ENCODE peak calls at places on chromosome 16, in nine cellular contexts. L is transverse colon; V is prostate gland; N is IMR-90; C is breast epithelium; P is Peyer's patch; I is suprapubic skin; J is iPS DF 6.9; G is CD4-positive, CD25-positive, alpha-beta regulatory T cell. F is an unnamed sample.

GRCh38 chr16:12215302-12216105 is 239.0 kb downstream of the SNX29 start:
- DNase-seq in C (no peak), P (peak; percentile 87), J (no peak), I (no peak), L (no peak), V (no peak), N (no peak), G (no peak), F (peak; percentile 37)

GRCh38 chr16:35386619-35387018 is 1927.2 kb downstream of the TP53TG3F start:
- DNase-seq in G (no peak), V (no peak), J (no peak), C (no peak), P (no peak), L (no peak), I (no peak), N (no peak), F (no peak)

GRCh38 chr16:71754108-71754507 is 29.6 kb upstream of the PHLPP2 start:
- DNase-seq in L (no peak), N (no peak), G (no peak), V (no peak), J (no peak), I (no peak), P (no peak), C (no peak), F (no peak)

GRCh38 chr16:57822861-57823260 is 20.6 kb upstream of the KIFC3 start:
- DNase-seq in I (no peak), N (no peak), J (no peak), L (no peak), V (no peak), C (no peak), P (no peak), G (no peak), F (no peak)

GRCh38 chr16:68496689-68497088 is 42.4 kb upstream of the ZFP90 start:
- DNase-seq in I (no peak), L (no peak), V (no peak), J (no peak), N (no peak), G (no peak), P (no peak), C (peak; percentile 67), F (no peak)

GRCh38 chr16:35752012-35752772 is 2292.8 kb downstream of the TP53TG3F start:
- DNase-seq in N (no peak), G (no peak), J (no peak), P (no peak), V (no peak), L (no peak), C (no peak), I (no peak), F (no peak)

GRCh38 chr16:50394215-50394802 is 25.5 kb upstream of the BRD7 start:
- DNase-seq in N (no peak), V (no peak), G (no peak), P (no peak), L (no peak), J (no peak), I (no peak), C (no peak), F (peak; percentile 22)

GRCh38 chr16:4613636-4614570 is 785 bp downstream of the UBALD1 start:
- DNase-seq in G (peak; percentile 17), N (peak; percentile 48), L (peak; percentile 28), V (no peak), C (no peak), P (no peak), I (no peak), J (no peak), F (peak; percentile 47)

GRCh38 chr16:65679785-65680184 is 557.9 kb upstream of the CDH11 start:
- DNase-seq in C (no peak), V (no peak), N (no peak), P (no peak), G (no peak), J (no peak), L (no peak), I (no peak), F (no peak)

GRCh38 chr16:18953535-18953934 is 27.3 kb upstream of the SMG1 start:
- DNase-seq in P (no peak), J (no peak), G (no peak), L (no peak), N (no peak), I (no peak), V (no peak), C (no peak), F (no peak)

DNA sequence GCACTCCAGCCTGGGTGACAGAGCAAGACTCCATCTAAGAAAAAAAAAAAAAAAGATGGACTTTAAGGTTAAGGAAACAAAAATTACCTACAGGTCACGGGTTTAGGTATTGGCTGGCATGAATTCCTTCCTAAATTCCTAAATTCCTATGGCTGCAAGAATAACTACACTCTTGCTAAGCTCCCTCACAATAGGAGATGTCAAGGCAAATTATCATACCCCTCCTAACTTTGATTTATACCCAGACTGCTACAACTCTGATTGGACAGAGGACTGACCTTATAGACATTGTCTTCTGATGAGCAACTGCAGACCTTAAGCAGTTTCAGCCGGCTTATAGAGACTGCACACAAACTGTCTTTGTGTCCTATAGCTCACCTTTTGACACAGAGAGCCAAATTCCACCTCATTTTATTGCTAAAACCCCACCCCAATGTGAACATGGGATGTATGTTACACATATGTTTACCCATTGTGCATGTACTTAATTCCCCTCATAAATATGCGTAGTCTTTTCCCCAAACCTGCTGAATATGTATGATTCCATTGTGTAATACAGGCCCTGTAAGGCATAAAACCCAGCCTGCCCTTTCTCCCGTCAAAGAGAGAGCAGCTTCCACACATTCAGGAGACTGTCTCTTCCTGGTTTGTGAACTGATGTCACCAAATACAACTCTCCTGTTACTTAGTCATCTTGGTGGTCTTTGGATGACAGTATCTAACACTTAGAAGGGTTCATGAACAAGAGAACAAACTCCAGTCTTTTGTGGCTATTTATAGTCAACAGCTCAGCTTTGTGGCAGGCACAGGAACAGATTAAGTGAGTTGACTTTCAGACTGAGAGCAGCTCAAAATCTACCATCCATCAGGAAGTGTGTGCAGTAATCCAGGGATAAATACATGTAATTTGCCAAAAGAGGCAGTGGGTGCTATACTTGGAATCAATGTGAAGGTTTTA is 24.8 kb upstream of the TMC7 start:
- DNase-seq in G (no peak), L (no peak), C (no peak), I (no peak), P (no peak), J (no peak), V (no peak), N (peak; percentile 3), F (no peak)
- H3K27ac ChIP-seq in G (no peak overlapping the region), L (no peak overlapping the region), C (no peak overlapping the region), I (peak overlapping the region; percentile 51), P (no peak overlapping the region), J (no peak overlapping the region), V (no peak overlapping the region), N (no peak overlapping the region), F (no peak overlapping the region)

GRCh38 chr16:23755484-23755809 is 621 bp downstream of the CHP2 start:
- DNase-seq in C (no peak), N (no peak), I (no peak), L (peak; percentile 24), P (no peak), V (no peak), J (no peak), G (no peak), F (no peak)

GRCh38 chr16:23757937-23758619 is 3.3 kb downstream of the CHP2 start:
- DNase-seq in J (no peak), G (no peak), N (no peak), L (no peak), V (no peak), C (no peak), P (no peak), I (no peak), F (no peak)

GRCh38 chr16:23754594-23755483 is at the start of gene CHP2:
- DNase-seq in N (no peak), G (no peak), J (no peak), V (no peak), C (no peak), P (peak; percentile 85), L (peak; percentile 86), I (no peak), F (no peak)

GRCh38 chr16:23757116-23757515 is 2.3 kb downstream of the CHP2 start:
- DNase-seq in P (no peak), N (no peak), G (no peak), C (no peak), L (no peak), I (no peak), J (no peak), V (no peak), F (no peak)

DNA sequence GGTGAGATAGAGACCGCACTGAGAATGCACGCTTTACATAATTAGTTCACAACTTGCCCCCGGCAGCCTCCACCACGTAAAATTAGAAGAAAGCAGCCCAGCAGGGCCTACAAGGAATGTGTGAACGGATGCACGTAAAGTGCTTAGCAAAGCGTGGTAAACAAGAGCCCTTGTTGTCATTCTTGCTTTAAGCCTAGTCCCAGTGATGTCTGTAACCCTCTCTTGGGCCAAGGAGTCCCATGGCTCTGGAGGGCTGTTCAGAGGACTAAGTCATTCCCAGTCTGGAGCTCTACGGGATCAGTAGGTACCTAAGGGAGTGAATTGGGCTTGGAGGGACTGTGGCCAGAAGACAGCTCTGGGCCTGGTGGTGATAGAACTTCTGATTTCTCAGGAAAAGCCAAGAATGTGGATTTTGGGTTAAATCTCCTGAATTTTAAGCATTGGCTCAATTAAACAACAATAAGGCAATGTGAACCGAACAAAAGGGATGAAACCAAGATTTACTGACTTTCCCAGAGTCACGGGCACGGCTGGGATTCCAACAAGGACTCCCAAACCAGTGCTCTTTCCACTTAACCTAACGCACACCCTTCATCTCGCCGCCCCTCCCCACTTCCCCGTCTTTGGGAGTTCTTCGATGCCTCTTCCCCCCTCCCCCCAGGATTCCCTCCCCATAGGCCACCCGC is 775 bp upstream of the CHP2 start:
- DNase-seq in P (no peak), V (no peak), C (no peak), G (no peak), I (no peak), N (no peak), L (no peak), J (no peak), F (no peak)
- H3K4me3 ChIP-seq in P (peak overlapping the region; percentile 42), V (peak overlapping the region; percentile 24), C (peak overlapping the region; percentile 43), G (no peak overlapping the region), I (peak overlapping the region; percentile 37), N (no peak overlapping the region), L (peak overlapping the region; percentile 41), J (peak overlapping the region; percentile 67), F (no peak overlapping the region)

GRCh38 chr16:31105677-31106213 is 2.4 kb upstream of the BCKDK start:
- DNase-seq in I (peak; percentile 92), N (no peak), V (peak; percentile 56), C (peak; percentile 87), G (peak; percentile 69), P (peak; percentile 92), J (peak; percentile 50), L (peak; percentile 88), F (peak; percentile 66)
- H3K27ac ChIP-seq in I (no peak overlapping the region), N (peak overlapping the region; percentile 43), V (no peak overlapping the region), C (peak overlapping the region; percentile 63), G (no peak overlapping the region), P (peak overlapping the region; percentile 23), J (no peak overlapping the region), L (peak overlapping the region; percentile 60), F (peak overlapping the region; percentile 45)

DNA sequence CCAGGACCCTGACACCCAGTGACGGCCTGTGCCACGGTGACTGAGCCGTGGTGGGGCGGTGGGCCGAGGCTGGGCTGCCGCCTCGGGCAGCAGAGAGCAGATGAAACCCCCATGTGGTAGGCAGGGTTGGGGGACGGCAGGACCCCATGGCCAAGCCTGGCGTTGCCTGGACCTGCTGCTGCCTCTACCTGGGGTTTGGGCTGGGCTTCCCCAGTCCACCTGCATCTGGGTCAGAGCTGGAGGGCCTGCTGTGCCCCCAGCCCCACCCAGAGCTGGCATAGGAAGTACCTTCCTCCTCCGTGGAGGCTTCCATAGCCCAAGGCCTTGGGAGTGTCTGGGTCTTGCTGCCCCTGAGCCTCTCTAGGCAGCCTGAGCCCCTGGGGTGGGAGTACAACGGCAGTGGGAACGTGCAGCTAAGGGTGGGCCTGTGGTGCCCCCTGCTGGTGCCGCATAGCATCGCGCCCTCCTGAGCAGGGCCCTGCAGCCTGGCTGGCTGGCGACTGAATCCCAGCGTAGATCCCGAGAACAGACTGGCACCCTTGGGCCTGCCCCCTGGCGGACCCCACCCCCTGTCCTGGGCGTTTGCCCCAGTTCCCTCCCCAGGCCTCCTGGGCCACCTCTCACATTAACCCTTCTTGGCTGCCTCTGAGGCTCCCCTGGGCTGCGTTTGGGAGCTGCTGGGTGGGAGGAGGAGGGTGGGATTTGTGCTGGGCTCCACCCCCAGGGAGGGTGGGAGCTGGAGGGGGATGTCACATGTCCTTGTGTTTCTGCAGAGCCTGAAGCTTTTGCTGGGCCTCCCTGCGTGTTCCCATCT is 12.6 kb upstream of the ATP6V0C start:
- DNase-seq in L (peak; percentile 86), J (peak; percentile 71), N (peak; percentile 69), C (peak; percentile 69), V (peak; percentile 75), I (no peak), G (peak; percentile 77), P (peak; percentile 90), F (peak; percentile 90)
- H3K4me3 ChIP-seq in L (no peak overlapping the region), J (peak overlapping the region; percentile 31), N (no peak overlapping the region), C (peak overlapping the region; percentile 37), V (no peak overlapping the region), I (peak overlapping the region; percentile 12), G (no peak overlapping the region), P (no peak overlapping the region), F (peak overlapping the region; percentile 25)

F was measured in SJCRH30.